ENCODE peak calls at places on chromosomes 11 and 22, in eight cellular contexts. S, X, Y, V, F, Z, O and R are unnamed samples.

GRCh38 chr11:85947431-85948272 is 92.5 kb downstream of the CCDC83 start:
- DNase-seq in S (peak; percentile 93), X (no peak), Y (peak; percentile 45), V (no peak), F (no peak), Z (peak; percentile 80), O (peak; percentile 93), R (peak; percentile 76)

GRCh38 chr22:43136255-43136654 is 6.9 kb downstream of the MCAT start:
- DNase-seq in S (peak; percentile 34), X (no peak), Y (peak; percentile 79), V (no peak), F (peak; percentile 88), Z (no peak), O (peak; percentile 30), R (peak; percentile 65)

GRCh38 chr11:17423533-17424310 is 35.3 kb upstream of the KCNJ11 start:
- DNase-seq in S (no peak), X (no peak), Y (no peak), V (no peak), F (no peak), Z (no peak), O (no peak), R (no peak)

GRCh38 chr11:46916251-46916650 is 2.1 kb downstream of the LRP4 start:
- DNase-seq in S (no peak), X (no peak), Y (no peak), V (no peak), F (no peak), Z (no peak), O (no peak), R (peak; percentile 44)

GRCh38 chr11:96037267-96037990 is 113.5 kb upstream of the MTMR2 start:
- DNase-seq in S (peak; percentile 44), X (no peak), Y (no peak), V (no peak), F (peak; percentile 28), Z (no peak), O (no peak), R (peak; percentile 67)

GRCh38 chr11:2390871-2391662 is 9.5 kb upstream of the TSSC4 start:
- DNase-seq in S (peak; percentile 84), X (no peak), Y (peak; percentile 81), V (no peak), F (peak; percentile 67), Z (peak; percentile 46), O (peak; percentile 78), R (peak; percentile 93)

GRCh38 chr11:35619030-35619753 is 932 bp downstream of the FJX1 start:
- DNase-seq in S (peak; percentile 37), X (no peak), Y (no peak), V (peak; percentile 51), F (peak; percentile 45), Z (no peak), O (peak; percentile 37), R (peak; percentile 55)

GRCh38 chr22:26461188-26461810 is 22.3 kb downstream of the HPS4 start:
- DNase-seq in S (peak; percentile 50), X (peak; percentile 71), Y (peak; percentile 67), V (no peak), F (peak; percentile 84), Z (no peak), O (peak; percentile 28), R (peak; percentile 83)

GRCh38 chr11:10862446-10862845 is 4.6 kb upstream of the ZBED5 start:
- DNase-seq in S (no peak), X (no peak), Y (no peak), V (no peak), F (no peak), Z (no peak), O (no peak), R (no peak)

GRCh38 chr22:29310065-29310862 is 3.8 kb downstream of the GAS2L1 start:
- DNase-seq in S (no peak), X (no peak), Y (no peak), V (no peak), F (no peak), Z (no peak), O (no peak), R (no peak)

GRCh38 chr11:100681064-100681502 is 6.0 kb upstream of the ARHGAP42 start:
- DNase-seq in S (peak; percentile 74), X (no peak), Y (peak; percentile 80), V (no peak), F (peak; percentile 42), Z (no peak), O (peak; percentile 34), R (peak; percentile 47)

GRCh38 chr22:32776397-32776796 is 25.1 kb upstream of the TIMP3 start:
- DNase-seq in S (no peak), X (no peak), Y (no peak), V (no peak), F (no peak), Z (no peak), O (no peak), R (no peak)

GRCh38 chr11:120220747-120221037 is 9.9 kb downstream of the OAF start:
- DNase-seq in S (no peak), X (no peak), Y (no peak), V (no peak), F (no peak), Z (no peak), O (no peak), R (no peak)

GRCh38 chr22:47472636-47473035 is 710.2 kb downstream of the TBC1D22A start:
- DNase-seq in S (no peak), X (no peak), Y (no peak), V (no peak), F (no peak), Z (no peak), O (no peak), R (no peak)

GRCh38 chr11:64834031-64834722 is 10.3 kb downstream of the CDC42BPG start:
- DNase-seq in S (no peak), X (no peak), Y (no peak), V (no peak), F (no peak), Z (no peak), O (no peak), R (no peak)